ENCODE peak calls at places on chromosomes 7 and 10, in four cellular contexts. A, V, B and E are unnamed samples.

GRCh38 chr10:67602268-67602950 is 93.6 kb downstream of the CTNNA3 start:
- DNase-seq in V (peak), A (no peak), B (no peak), E (no peak)

GRCh38 chr7:121151663-121152344 is 163.3 kb downstream of the CPED1 start:
- DNase-seq in A (no peak), B (no peak), V (no peak), E (no peak)

GRCh38 chr7:101838837-101839483 is 21.5 kb downstream of the CUX1 start:
- DNase-seq in B (no peak), A (no peak), V (no peak), E (no peak)

GRCh38 chr7:74083928-74084721 is 521 bp downstream of the LIMK1 start:
- DNase-seq in V (no peak), B (no peak), A (peak), E (no peak)

GRCh38 chr10:132690401-132690800 is 95.5 kb downstream of the NKX6-2 start:
- DNase-seq in V (no peak), A (peak), B (peak), E (no peak)

GRCh38 chr10:12689893-12690292 is 311.6 kb downstream of the CCDC3 start:
- DNase-seq in V (no peak), A (no peak), B (no peak), E (no peak)

GRCh38 chr10:86652361-86653202 is 1.8 kb upstream of the OPN4 start:
- DNase-seq in B (peak), A (peak), V (no peak), E (no peak)

GRCh38 chr10:99777918-99778716 is 4.3 kb upstream of the ABCC2 start:
- DNase-seq in A (peak), B (no peak), V (no peak), E (no peak)

GRCh38 chr10:84358743-84359142 is 30.4 kb downstream of the CCSER2 start:
- DNase-seq in B (no peak), V (no peak), A (no peak), E (no peak)

GRCh38 chr10:60810437-60811182 is 32.3 kb downstream of the CDK1 start:
- DNase-seq in A (no peak), B (no peak), V (no peak), E (no peak)

GRCh38 chr7:143120696-143121405 is 11.0 kb upstream of the PIP start:
- DNase-seq in B (no peak), A (no peak), V (no peak), E (no peak)

GRCh38 chr7:26782501-26782900 is 81.9 kb downstream of the SKAP2 start:
- DNase-seq in B (no peak), V (no peak), A (no peak), E (no peak)

GRCh38 chr10:93376372-93377296 is 105.5 kb downstream of the MYOF start:
- DNase-seq in V (peak), A (peak), B (no peak), E (no peak)

GRCh38 chr10:113453351-113453750 is 99.5 kb upstream of the HABP2 start:
- DNase-seq in B (no peak), V (no peak), A (no peak), E (no peak)

GRCh38 chr10:49311562-49312236 is 12.7 kb downstream of the C10orf71 start:
- DNase-seq in B (no peak), V (no peak), A (no peak), E (no peak)

GRCh38 chr7:48042216-48042615 is 6.9 kb downstream of the C7orf57 start:
- DNase-seq in V (no peak), B (no peak), A (no peak), E (no peak)

GRCh38 chr7:29145553-29146081 is 720 bp downstream of the CPVL start:
- DNase-seq in A (peak), B (no peak), V (no peak), E (no peak)

GRCh38 chr10:69360485-69361302 is 56.0 kb downstream of the TACR2 start:
- DNase-seq in B (peak), V (peak), A (no peak), E (peak)

GRCh38 chr7:138798836-138799235 is 840 bp upstream of the ATP6V0A4 start:
- DNase-seq in A (no peak), B (no peak), V (no peak), E (no peak)

GRCh38 chr7:101630591-101630990 is 1.5 kb upstream of the MYL10 start:
- DNase-seq in A (peak), B (no peak), V (no peak), E (no peak)

GRCh38 chr10:131071721-131072120 is 239.8 kb downstream of the TCERG1L start:
- DNase-seq in A (peak), V (no peak), B (peak), E (no peak)

GRCh38 chr7:33861947-33862346 is 43.4 kb upstream of the BMPER start:
- DNase-seq in V (no peak), A (no peak), B (no peak), E (no peak)

GRCh38 chr10:51399840-51400239 is 299.6 kb downstream of the CSTF2T start:
- DNase-seq in B (no peak), V (no peak), A (no peak), E (no peak)

GRCh38 chr7:36186841-36187240 is 33.8 kb downstream of the EEPD1 start:
- DNase-seq in B (no peak), A (no peak), V (no peak), E (no peak)

GRCh38 chr10:117419921-117420320 is 44.7 kb upstream of the PDZD8 start:
- DNase-seq in B (no peak), V (no peak), A (no peak), E (no peak)

GRCh38 chr10:98534046-98534445 is 87.3 kb upstream of the HPS1 start:
- DNase-seq in V (no peak), A (no peak), B (no peak), E (no peak)

GRCh38 chr7:127066974-127067373 is 185.8 kb downstream of the GRM8 start:
- DNase-seq in B (no peak), A (peak), V (no peak), E (no peak)

GRCh38 chr10:102384053-102384452 is 11.5 kb upstream of the NFKB2 start:
- DNase-seq in A (peak), B (no peak), V (no peak), E (no peak)

GRCh38 chr10:63917363-63917762 is 396.2 kb downstream of the REEP3 start:
- DNase-seq in V (no peak), B (no peak), A (no peak), E (no peak)

GRCh38 chr7:135375908-135376699 is 133.8 kb downstream of the CNOT4 start:
- DNase-seq in A (no peak), B (no peak), V (no peak), E (no peak)

GRCh38 chr10:3828404-3829192 is 43.6 kb upstream of the KLF6 start:
- DNase-seq in B (no peak), A (no peak), V (peak), E (no peak)

GRCh38 chr7:92794386-92794785 is 42.0 kb downstream of the CDK6 start:
- DNase-seq in B (no peak), A (no peak), V (no peak), E (no peak)

GRCh38 chr10:102669206-102670064 is 25.2 kb downstream of the TRIM8 start:
- DNase-seq in V (no peak), A (peak), B (no peak), E (no peak)

GRCh38 chr10:103480521-103480920 is 1.5 kb upstream of the CALHM3 start:
- DNase-seq in V (no peak), B (no peak), A (no peak), E (no peak)

GRCh38 chr10:10902951-10903350 is 114.7 kb upstream of the CELF2 start:
- DNase-seq in B (no peak), A (no peak), V (no peak), E (no peak)

GRCh38 chr7:93890464-93891068 is at the start of gene TFPI2:
- DNase-seq in A (peak), V (peak), B (no peak), E (no peak)